ENCODE peak calls at places on chromosome 4, in four cellular contexts. T, J, L and X are unnamed samples.

GRCh38 chr4:3464911-3465697 is 2.0 kb downstream of the DOK7 start:
- DNase-seq in T (no peak), J (no peak), L (no peak), X (no peak)

GRCh38 chr4:125975861-125976397 is 661.2 kb downstream of the FAT4 start:
- DNase-seq in T (no peak), J (no peak), L (no peak), X (no peak)

GRCh38 chr4:13701937-13702446 is 74.5 kb upstream of the BOD1L1 start:
- DNase-seq in T (peak; percentile 17), J (no peak), L (no peak), X (no peak)

GRCh38 chr4:85557016-85557901 is 82.3 kb downstream of the ARHGAP24 start:
- DNase-seq in T (no peak), J (no peak), L (no peak), X (no peak)

GRCh38 chr4:13535708-13536361 is 8.5 kb downstream of the NKX3-2 start:
- DNase-seq in T (no peak), J (no peak), L (no peak), X (no peak)

GRCh38 chr4:24396988-24397387 is 187.4 kb downstream of the DHX15 start:
- DNase-seq in T (no peak), J (no peak), L (no peak), X (no peak)

GRCh38 chr4:970854-971520 is 2.4 kb downstream of the DGKQ start:
- DNase-seq in T (no peak), J (no peak), L (no peak), X (no peak)

GRCh38 chr4:117225441-117225840 is 140.1 kb upstream of the TRAM1L1 start:
- DNase-seq in T (no peak), J (no peak), L (no peak), X (no peak)